ENCODE peak calls at places on chromosomes 16 and 17, in six cellular contexts. W is breast epithelium; Z is foreskin fibroblast; D is NCI-H524; V is frontal cortex; A is stimulated activated CD4-positive, alpha-beta T cell treated with anti-CD3 and anti-CD28 coated beads, TNF-alpha, amount 100 ng/mL, for 48 hours. H is an unnamed sample.

GRCh38 chr16:7103056-7103455 is 229.6 kb upstream of the RBFOX1 start:
- DNase-seq in W (no peak), Z (no peak), D (no peak), V (no peak), A (no peak), H (no peak)

GRCh38 chr16:58336332-58337089 is 41.7 kb upstream of the PRSS54 start:
- DNase-seq in W (peak; percentile 60), Z (peak; percentile 88), D (peak; percentile 42), V (peak; percentile 35), A (peak; percentile 81), H (peak; percentile 46)

GRCh38 chr16:86872833-86873232 is 294.5 kb downstream of the FOXL1 start:
- DNase-seq in W (no peak), Z (no peak), D (no peak), V (no peak), A (no peak), H (no peak)

GRCh38 chr16:7319514-7319913 is 13.1 kb upstream of the RBFOX1 start:
- DNase-seq in W (no peak), Z (no peak), D (no peak), V (no peak), A (no peak), H (no peak)

GRCh38 chr16:83732536-83732935 is 75.2 kb upstream of the HSBP1 start:
- DNase-seq in W (no peak), Z (no peak), D (peak; percentile 18), V (no peak), A (no peak), H (no peak)

GRCh38 chr17:40722146-40722720 is 18.7 kb upstream of the KRT24 start:
- DNase-seq in W (no peak), Z (no peak), D (no peak), V (no peak), A (no peak), H (no peak)

GRCh38 chr17:31754239-31754945 is 104.7 kb downstream of the COPRS start:
- DNase-seq in W (no peak), Z (peak; percentile 95), D (no peak), V (no peak), A (no peak), H (no peak)

GRCh38 chr16:89331371-89332109 is 114.0 kb downstream of the ZNF778 start:
- DNase-seq in W (no peak), Z (peak; percentile 38), D (no peak), V (no peak), A (no peak), H (no peak)

GRCh38 chr17:39009471-39010085 is 42.4 kb upstream of the FBXO47 start:
- DNase-seq in W (no peak), Z (no peak), D (no peak), V (no peak), A (no peak), H (no peak)

GRCh38 chr17:68353121-68353521 is 61.8 kb downstream of the ARSG start:
- DNase-seq in W (no peak), Z (no peak), D (no peak), V (no peak), A (no peak), H (no peak)

GRCh38 chr17:50033316-50033715 is 22.6 kb upstream of the ITGA3 start:
- DNase-seq in W (no peak), Z (peak; percentile 65), D (no peak), V (no peak), A (no peak), H (no peak)

GRCh38 chr16:78184554-78185183 is 85.2 kb downstream of the WWOX start:
- DNase-seq in W (no peak), Z (peak; percentile 11), D (no peak), V (no peak), A (no peak), H (no peak)

GRCh38 chr17:18173740-18174139 is 9.9 kb upstream of the ALKBH5 start:
- DNase-seq in W (no peak), Z (no peak), D (no peak), V (no peak), A (no peak), H (no peak)

GRCh38 chr17:31513731-31514427 is 122.4 kb downstream of the RAB11FIP4 start:
- DNase-seq in W (no peak), Z (no peak), D (no peak), V (no peak), A (no peak), H (no peak)

GRCh38 chr16:57017251-57017650 is 27.9 kb downstream of the NLRC5 start:
- DNase-seq in W (no peak), Z (no peak), D (no peak), V (no peak), A (no peak), H (no peak)

GRCh38 chr16:19130852-19131808 is 17.4 kb downstream of the ITPRIPL2 start:
- DNase-seq in W (no peak), Z (peak; percentile 81), D (peak; percentile 59), V (no peak), A (no peak), H (no peak)

GRCh38 chr17:68640601-68641000 is 39.4 kb upstream of the FAM20A start:
- DNase-seq in W (no peak), Z (no peak), D (no peak), V (no peak), A (no peak), H (no peak)

GRCh38 chr17:65533855-65534457 is 27.5 kb downstream of the AXIN2 start:
- DNase-seq in W (no peak), Z (no peak), D (no peak), V (no peak), A (no peak), H (no peak)

GRCh38 chr17:59423137-59423703 is 91.8 kb downstream of the YPEL2 start:
- DNase-seq in W (no peak), Z (peak; percentile 70), D (no peak), V (no peak), A (no peak), H (no peak)

GRCh38 chr17:61007980-61008379 is 330.3 kb downstream of the BCAS3 start:
- DNase-seq in W (no peak), Z (no peak), D (no peak), V (no peak), A (no peak), H (no peak)

GRCh38 chr17:82213251-82214011 is 789 bp upstream of the CCDC57 start:
- DNase-seq in W (no peak), Z (peak; percentile 88), D (no peak), V (peak; percentile 83), A (no peak), H (no peak)

GRCh38 chr16:66205287-66206167 is 161.0 kb upstream of the CDH5 start:
- DNase-seq in W (no peak), Z (peak; percentile 61), D (no peak), V (no peak), A (no peak), H (no peak)

GRCh38 chr16:15642557-15643452 is at the start of gene MARF1:
- DNase-seq in W (peak; percentile 96), Z (peak; percentile 99), D (peak; percentile 96), V (peak; percentile 93), A (peak; percentile 100), H (peak; percentile 94)

GRCh38 chr16:1343428-1344242 is 8.0 kb downstream of the TSR3 start:
- DNase-seq in W (no peak), Z (no peak), D (no peak), V (no peak), A (no peak), H (no peak)

GRCh38 chr17:14882131-14882530 is 383.0 kb downstream of the PMP22 start:
- DNase-seq in W (no peak), Z (peak; percentile 4), D (no peak), V (no peak), A (no peak), H (no peak)

GRCh38 chr16:24228514-24228913 is 27.6 kb upstream of the CACNG3 start:
- DNase-seq in W (no peak), Z (no peak), D (no peak), V (no peak), A (no peak), H (no peak)

GRCh38 chr17:69960755-69961154 is 114.3 kb upstream of the KCNJ16 start:
- DNase-seq in W (peak; percentile 20), Z (peak; percentile 19), D (no peak), V (no peak), A (no peak), H (no peak)

GRCh38 chr17:72008236-72008874 is 112.5 kb upstream of the SOX9 start:
- DNase-seq in W (no peak), Z (peak; percentile 38), D (no peak), V (no peak), A (no peak), H (no peak)

GRCh38 chr16:4433914-4434787 is 8.5 kb downstream of the DNAJA3 start:
- DNase-seq in W (no peak), Z (no peak), D (no peak), V (no peak), A (no peak), H (no peak)

GRCh38 chr16:83533193-83533592 is 274.6 kb upstream of the HSBP1 start:
- DNase-seq in W (no peak), Z (no peak), D (no peak), V (no peak), A (no peak), H (no peak)

GRCh38 chr17:44996304-44996703 is 28.2 kb upstream of the C1QL1 start:
- DNase-seq in W (no peak), Z (no peak), D (no peak), V (no peak), A (no peak), H (no peak)

GRCh38 chr16:81740163-81740562 is 38.9 kb upstream of the PLCG2 start:
- DNase-seq in W (no peak), Z (no peak), D (no peak), V (no peak), A (no peak), H (no peak)

GRCh38 chr17:32777436-32777835 is 99.5 kb downstream of the MYO1D start:
- DNase-seq in W (no peak), Z (peak; percentile 61), D (no peak), V (no peak), A (no peak), H (no peak)

GRCh38 chr17:59621771-59622170 is 2.1 kb downstream of the CLTC start:
- DNase-seq in W (no peak), Z (no peak), D (no peak), V (no peak), A (no peak), H (no peak)

H was measured in NCI-H1436.